ENCODE peak calls at places on chromosomes 1 and 21, in eight cellular contexts. One of them, this sample, is unnamed.

GRCh38 chr1:244964112-244964971 is 100.0 kb upstream of the HNRNPU start:
- DNase-seq in fibroblast of villous mesenchyme: peak
- DNase-seq in A549: no peak
- DNase-seq in stimulated activated naive CD4-positive, alpha-beta T cell: no peak
- DNase-seq in heart right ventricle: no peak
- DNase-seq in T-helper 1 cell: no peak
- DNase-seq in sciatic nerve: no peak
- DNase-seq in right cardiac atrium: peak
- DNase-seq in this sample: peak

GRCh38 chr1:234405676-234406075 is 32.4 kb downstream of the COA6 start:
- DNase-seq in fibroblast of villous mesenchyme: no peak
- DNase-seq in sciatic nerve: no peak
- DNase-seq in T-helper 1 cell: no peak
- DNase-seq in stimulated activated naive CD4-positive, alpha-beta T cell: no peak
- DNase-seq in right cardiac atrium: no peak
- DNase-seq in A549: no peak
- DNase-seq in heart right ventricle: no peak
- DNase-seq in this sample: no peak

GRCh38 chr1:228397454-228397786 is 9.2 kb downstream of the TRIM11 start:
- DNase-seq in T-helper 1 cell: no peak
- DNase-seq in A549: no peak
- DNase-seq in sciatic nerve: no peak
- DNase-seq in right cardiac atrium: no peak
- DNase-seq in stimulated activated naive CD4-positive, alpha-beta T cell: no peak
- DNase-seq in heart right ventricle: no peak
- DNase-seq in fibroblast of villous mesenchyme: no peak
- DNase-seq in this sample: no peak

GRCh38 chr1:223706077-223706988 is 6.0 kb upstream of the CAPN2 start:
- DNase-seq in T-helper 1 cell: no peak
- DNase-seq in stimulated activated naive CD4-positive, alpha-beta T cell: no peak
- DNase-seq in sciatic nerve: no peak
- DNase-seq in heart right ventricle: no peak
- DNase-seq in fibroblast of villous mesenchyme: peak
- DNase-seq in A549: no peak
- DNase-seq in right cardiac atrium: no peak
- DNase-seq in this sample: no peak

GRCh38 chr21:15768045-15768601 is 38.3 kb downstream of the USP25 start:
- DNase-seq in fibroblast of villous mesenchyme: no peak
- DNase-seq in right cardiac atrium: no peak
- DNase-seq in sciatic nerve: no peak
- DNase-seq in A549: no peak
- DNase-seq in stimulated activated naive CD4-positive, alpha-beta T cell: no peak
- DNase-seq in T-helper 1 cell: no peak
- DNase-seq in heart right ventricle: no peak
- DNase-seq in this sample: no peak

GRCh38 chr1:172185206-172185605 is 235.3 kb upstream of the C1orf105 start:
- DNase-seq in sciatic nerve: no peak
- DNase-seq in stimulated activated naive CD4-positive, alpha-beta T cell: no peak
- DNase-seq in T-helper 1 cell: no peak
- DNase-seq in heart right ventricle: no peak
- DNase-seq in fibroblast of villous mesenchyme: peak
- DNase-seq in A549: no peak
- DNase-seq in right cardiac atrium: no peak
- DNase-seq in this sample: no peak

GRCh38 chr1:37239225-37239740 is 205.0 kb upstream of the GRIK3 start:
- DNase-seq in stimulated activated naive CD4-positive, alpha-beta T cell: no peak
- DNase-seq in T-helper 1 cell: no peak
- DNase-seq in right cardiac atrium: no peak
- DNase-seq in fibroblast of villous mesenchyme: no peak
- DNase-seq in A549: no peak
- DNase-seq in sciatic nerve: no peak
- DNase-seq in heart right ventricle: no peak
- DNase-seq in this sample: no peak

GRCh38 chr1:39576016-39576657 is 453 bp downstream of the PABPC4 start:
- DNase-seq in A549: no peak
- DNase-seq in fibroblast of villous mesenchyme: peak
- DNase-seq in T-helper 1 cell: peak
- DNase-seq in right cardiac atrium: peak
- DNase-seq in stimulated activated naive CD4-positive, alpha-beta T cell: peak
- DNase-seq in heart right ventricle: peak
- DNase-seq in sciatic nerve: no peak
- DNase-seq in this sample: no peak

GRCh38 chr1:180178511-180179161 is 24.0 kb downstream of the QSOX1 start:
- DNase-seq in fibroblast of villous mesenchyme: peak
- DNase-seq in stimulated activated naive CD4-positive, alpha-beta T cell: peak
- DNase-seq in A549: peak
- DNase-seq in right cardiac atrium: peak
- DNase-seq in sciatic nerve: peak
- DNase-seq in heart right ventricle: peak
- DNase-seq in T-helper 1 cell: peak
- DNase-seq in this sample: no peak

GRCh38 chr1:81974222-81974841 is 173.6 kb downstream of the ADGRL2 start:
- DNase-seq in T-helper 1 cell: no peak
- DNase-seq in stimulated activated naive CD4-positive, alpha-beta T cell: no peak
- DNase-seq in heart right ventricle: no peak
- DNase-seq in sciatic nerve: no peak
- DNase-seq in right cardiac atrium: no peak
- DNase-seq in fibroblast of villous mesenchyme: no peak
- DNase-seq in A549: no peak
- DNase-seq in this sample: no peak

GRCh38 chr1:221254813-221255212 is 375.6 kb downstream of the HLX start:
- DNase-seq in sciatic nerve: no peak
- DNase-seq in T-helper 1 cell: no peak
- DNase-seq in stimulated activated naive CD4-positive, alpha-beta T cell: no peak
- DNase-seq in A549: no peak
- DNase-seq in heart right ventricle: no peak
- DNase-seq in right cardiac atrium: no peak
- DNase-seq in fibroblast of villous mesenchyme: no peak
- DNase-seq in this sample: no peak

GRCh38 chr1:6443339-6444115 is 19.0 kb downstream of the ESPN start:
- DNase-seq in heart right ventricle: no peak
- DNase-seq in fibroblast of villous mesenchyme: no peak
- DNase-seq in A549: no peak
- DNase-seq in stimulated activated naive CD4-positive, alpha-beta T cell: no peak
- DNase-seq in right cardiac atrium: no peak
- DNase-seq in sciatic nerve: no peak
- DNase-seq in T-helper 1 cell: no peak
- DNase-seq in this sample: no peak

GRCh38 chr1:119080586-119080985 is 59.9 kb downstream of the WARS2 start:
- DNase-seq in right cardiac atrium: peak
- DNase-seq in A549: no peak
- DNase-seq in heart right ventricle: no peak
- DNase-seq in T-helper 1 cell: no peak
- DNase-seq in stimulated activated naive CD4-positive, alpha-beta T cell: no peak
- DNase-seq in fibroblast of villous mesenchyme: peak
- DNase-seq in sciatic nerve: no peak
- DNase-seq in this sample: peak

GRCh38 chr1:42152907-42153597 is at the start of gene GUCA2B:
- DNase-seq in T-helper 1 cell: no peak
- DNase-seq in A549: no peak
- DNase-seq in stimulated activated naive CD4-positive, alpha-beta T cell: no peak
- DNase-seq in fibroblast of villous mesenchyme: no peak
- DNase-seq in right cardiac atrium: no peak
- DNase-seq in sciatic nerve: no peak
- DNase-seq in heart right ventricle: no peak
- DNase-seq in this sample: no peak

GRCh38 chr1:31707711-31708110 is 3.9 kb upstream of the COL16A1 start:
- DNase-seq in A549: no peak
- DNase-seq in T-helper 1 cell: no peak
- DNase-seq in heart right ventricle: no peak
- DNase-seq in sciatic nerve: no peak
- DNase-seq in fibroblast of villous mesenchyme: peak
- DNase-seq in right cardiac atrium: peak
- DNase-seq in stimulated activated naive CD4-positive, alpha-beta T cell: no peak
- DNase-seq in this sample: no peak

GRCh38 chr21:42988234-42988965 is 14.0 kb downstream of the PKNOX1 start:
- DNase-seq in T-helper 1 cell: no peak
- DNase-seq in sciatic nerve: no peak
- DNase-seq in A549: no peak
- DNase-seq in stimulated activated naive CD4-positive, alpha-beta T cell: no peak
- DNase-seq in heart right ventricle: no peak
- DNase-seq in right cardiac atrium: no peak
- DNase-seq in fibroblast of villous mesenchyme: peak
- DNase-seq in this sample: no peak

GRCh38 chr1:152855661-152856060 is 4.1 kb upstream of the LCE7A start:
- DNase-seq in heart right ventricle: no peak
- DNase-seq in stimulated activated naive CD4-positive, alpha-beta T cell: no peak
- DNase-seq in right cardiac atrium: no peak
- DNase-seq in sciatic nerve: no peak
- DNase-seq in A549: no peak
- DNase-seq in fibroblast of villous mesenchyme: no peak
- DNase-seq in T-helper 1 cell: no peak
- DNase-seq in this sample: peak

GRCh38 chr1:23394176-23394575 is 24.5 kb upstream of the ZNF436 start:
- DNase-seq in heart right ventricle: no peak
- DNase-seq in fibroblast of villous mesenchyme: peak
- DNase-seq in T-helper 1 cell: no peak
- DNase-seq in right cardiac atrium: no peak
- DNase-seq in stimulated activated naive CD4-positive, alpha-beta T cell: no peak
- DNase-seq in A549: no peak
- DNase-seq in sciatic nerve: no peak
- DNase-seq in this sample: no peak

GRCh38 chr1:23444104-23444533 is 19.6 kb upstream of the TCEA3 start:
- DNase-seq in sciatic nerve: peak
- DNase-seq in fibroblast of villous mesenchyme: peak
- DNase-seq in stimulated activated naive CD4-positive, alpha-beta T cell: no peak
- DNase-seq in heart right ventricle: no peak
- DNase-seq in right cardiac atrium: peak
- DNase-seq in A549: no peak
- DNase-seq in T-helper 1 cell: no peak
- DNase-seq in this sample: no peak

GRCh38 chr1:19582318-19582717 is 61.8 kb upstream of the NBL1 start:
- DNase-seq in stimulated activated naive CD4-positive, alpha-beta T cell: peak
- DNase-seq in heart right ventricle: peak
- DNase-seq in sciatic nerve: peak
- DNase-seq in T-helper 1 cell: peak
- DNase-seq in fibroblast of villous mesenchyme: no peak
- DNase-seq in right cardiac atrium: peak
- DNase-seq in A549: peak
- DNase-seq in this sample: no peak